ENCODE peak calls at places on chromosomes 1 and 21, in nine cellular contexts. C is suprapubic skin, M is Calu3, I is GM13976, Z is endothelial cell, H is sigmoid colon, G is PC-9, V is colonic mucosa, N is heart right ventricle. A is an unnamed sample.

GRCh38 chr1:186925881-186926676 is 97.3 kb downstream of the PLA2G4A start:
- DNase-seq in C (no peak), M (no peak), I (no peak), Z (no peak), H (no peak), G (no peak), V (no peak), N (no peak), A (no peak)

GRCh38 chr1:64623750-64624445 is 121.0 kb upstream of the RAVER2 start:
- DNase-seq in C (no peak), M (peak; percentile 46), I (no peak), Z (no peak), H (no peak), G (no peak), V (no peak), N (no peak), A (no peak)

GRCh38 chr1:219710529-219711194 is 97.8 kb upstream of the ZC3H11B start:
- DNase-seq in C (no peak), M (no peak), I (peak; percentile 32), Z (no peak), H (no peak), G (peak; percentile 77), V (no peak), N (no peak), A (no peak)

GRCh38 chr1:60277269-60277668 is 203.7 kb upstream of the C1orf87 start:
- DNase-seq in C (no peak), M (no peak), I (no peak), Z (no peak), H (no peak), G (no peak), V (no peak), N (no peak), A (no peak)

GRCh38 chr21:46374761-46375389 is 50.9 kb downstream of the PCNT start:
- DNase-seq in C (no peak), M (no peak), I (no peak), Z (no peak), H (no peak), G (no peak), V (no peak), N (no peak), A (no peak)

GRCh38 chr1:246592695-246593094 is 26.4 kb downstream of the CNST start:
- DNase-seq in C (no peak), M (no peak), I (no peak), Z (no peak), H (no peak), G (no peak), V (no peak), N (no peak), A (no peak)

GRCh38 chr1:204331847-204332487 is 27.8 kb downstream of the PLEKHA6 start:
- DNase-seq in C (no peak), M (peak; percentile 56), I (no peak), Z (no peak), H (no peak), G (peak; percentile 21), V (peak; percentile 87), N (no peak), A (no peak)

GRCh38 chr1:18957532-18958295 is 1.2 kb upstream of the IFFO2 start:
- DNase-seq in C (no peak), M (peak; percentile 82), I (no peak), Z (no peak), H (no peak), G (no peak), V (no peak), N (no peak), A (no peak)

GRCh38 chr1:32695098-32695904 is 7.3 kb downstream of the SYNC start:
- DNase-seq in C (peak; percentile 90), M (peak; percentile 45), I (no peak), Z (no peak), H (peak; percentile 85), G (peak; percentile 74), V (peak; percentile 50), N (peak; percentile 73), A (no peak)

GRCh38 chr1:234724517-234725176 is 114.7 kb upstream of the IRF2BP2 start:
- DNase-seq in C (peak; percentile 90), M (peak; percentile 45), I (no peak), Z (peak; percentile 32), H (peak; percentile 95), G (no peak), V (peak; percentile 80), N (peak; percentile 75), A (no peak)

GRCh38 chr1:31122779-31123178 is 57.3 kb upstream of the PUM1 start:
- DNase-seq in C (no peak), M (no peak), I (no peak), Z (no peak), H (no peak), G (no peak), V (no peak), N (no peak), A (no peak)

GRCh38 chr1:8464987-8465386 is 147.1 kb downstream of the SLC45A1 start:
- DNase-seq in C (no peak), M (no peak), I (no peak), Z (no peak), H (no peak), G (no peak), V (no peak), N (no peak), A (no peak)
- TF ChIP-seq CTCF in C (no peak), M (no peak), I (no peak), Z (no peak), H (no peak), G (no peak), V (no peak), N (no peak), A (no peak)

GRCh38 chr1:153783233-153784190 is 8.3 kb downstream of the SLC27A3 start:
- DNase-seq in C (peak; percentile 93), M (peak; percentile 96), I (peak; percentile 98), Z (peak; percentile 92), H (peak; percentile 95), G (peak; percentile 66), V (peak; percentile 93), N (peak; percentile 93), A (peak; percentile 95)
- TF ChIP-seq CTCF in C (no peak), M (no peak), I (no peak), Z (no peak), H (no peak), G (no peak), V (peak; percentile 11), N (no peak), A (peak; percentile 50)

GRCh38 chr1:100703052-100703451 is 16.5 kb upstream of the VCAM1 start:
- DNase-seq in C (no peak), M (no peak), I (no peak), Z (no peak), H (no peak), G (no peak), V (no peak), N (no peak), A (no peak)
- TF ChIP-seq CTCF in C (no peak), M (no peak), I (no peak), Z (no peak), H (no peak), G (no peak), V (no peak), N (no peak), A (no peak)

GRCh38 chr1:164670026-164670425 is 111.0 kb downstream of the PBX1 start:
- DNase-seq in C (no peak), M (no peak), I (no peak), Z (no peak), H (no peak), G (no peak), V (no peak), N (no peak), A (no peak)

GRCh38 chr1:164672610-164673009 is 113.6 kb downstream of the PBX1 start:
- DNase-seq in C (no peak), M (no peak), I (no peak), Z (no peak), H (no peak), G (no peak), V (no peak), N (no peak), A (no peak)

GRCh38 chr1:164671597-164672327 is 112.8 kb downstream of the PBX1 start:
- DNase-seq in C (no peak), M (no peak), I (no peak), Z (no peak), H (no peak), G (no peak), V (no peak), N (no peak), A (no peak)

GRCh38 chr1:164675342-164675904 is 116.4 kb downstream of the PBX1 start:
- DNase-seq in C (no peak), M (peak; percentile 39), I (no peak), Z (no peak), H (no peak), G (peak; percentile 52), V (no peak), N (no peak), A (no peak)

DNA sequence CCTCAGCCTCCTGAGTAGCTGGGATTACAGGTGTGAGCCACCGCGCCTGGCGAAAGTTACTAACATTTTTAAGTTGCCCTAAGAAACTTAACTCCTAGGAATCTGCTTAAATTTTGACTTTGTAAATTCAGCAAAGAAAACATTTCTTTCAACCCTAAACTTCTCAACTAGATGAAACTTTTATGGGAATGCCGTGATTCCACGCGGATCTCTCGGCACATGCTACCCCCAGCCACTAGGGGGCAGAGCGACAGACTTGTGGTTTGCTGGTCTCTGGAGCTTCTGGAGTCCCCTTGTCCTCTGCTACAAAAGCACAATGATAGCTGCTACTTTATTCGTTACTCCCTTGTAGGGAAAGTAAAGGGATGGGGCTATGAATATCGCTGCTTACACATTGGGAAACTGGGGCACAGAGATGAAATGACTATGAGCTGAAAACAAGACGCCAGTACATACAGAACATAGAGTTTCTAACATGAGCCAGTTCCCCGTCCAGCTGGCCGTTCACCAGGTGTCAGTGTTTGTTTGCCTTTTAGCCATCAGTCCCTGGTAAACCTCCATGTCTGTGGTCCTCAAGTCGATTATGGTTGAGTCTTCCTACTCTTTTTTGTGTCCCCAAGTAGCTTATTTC is 114.7 kb downstream of the PBX1 start:
- DNase-seq in C (no peak), M (no peak), I (no peak), Z (peak; percentile 70), H (no peak), G (no peak), V (no peak), N (no peak), A (no peak)
- TF ChIP-seq CTCF in C (peak; percentile 32), M (peak; percentile 56), I (peak; percentile 12), Z (peak; percentile 95), H (no peak), G (peak; percentile 66), V (peak; percentile 12), N (peak; percentile 36), A (peak; percentile 72)

DNA sequence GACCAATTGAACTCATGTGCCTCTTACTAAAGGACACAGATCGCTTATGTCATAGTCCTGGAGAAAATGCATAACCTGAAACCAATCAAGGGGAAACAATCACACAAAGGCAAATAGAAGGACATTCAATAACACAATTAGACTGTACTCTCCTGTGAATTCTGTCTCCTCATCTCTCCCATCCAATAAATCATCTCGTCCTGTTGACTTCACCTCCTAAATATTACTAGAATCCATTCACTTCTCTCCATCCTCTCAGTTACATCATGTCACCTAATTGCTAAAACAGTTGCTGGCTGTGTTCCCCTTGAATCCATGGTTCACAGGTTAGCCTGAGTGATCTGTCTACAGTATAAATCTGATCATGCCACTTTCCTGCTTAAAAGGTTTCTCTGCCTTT is 220.2 kb downstream of the TGFB2 start:
- DNase-seq in C (no peak), M (no peak), I (no peak), Z (no peak), H (no peak), G (no peak), V (no peak), N (no peak), A (no peak)
- TF ChIP-seq CTCF in C (no peak), M (no peak), I (no peak), Z (no peak), H (no peak), G (no peak), V (no peak), N (no peak), A (no peak)

A was measured in type B pancreatic cell.